ENCODE peak calls at places on chromosomes 7 and 10, in five cellular contexts. J is lower leg skin, I is fibroblast of the aortic adventitia, K is kidney, E is hepatocyte. M is an unnamed sample.

GRCh38 chr7:28956608-28957063 is 1.5 kb downstream of the TRIL start:
- DNase-seq in K (peak; percentile 92), J (peak; percentile 92), E (peak; percentile 80), I (peak; percentile 18), M (peak; percentile 78)

GRCh38 chr7:133290041-133290440 is 37.2 kb downstream of the EXOC4 start:
- DNase-seq in K (no peak), J (no peak), I (peak; percentile 51), E (no peak), M (no peak)

GRCh38 chr10:117781216-117781836 is 238.8 kb downstream of the EMX2 start:
- DNase-seq in K (no peak), J (peak; percentile 68), E (no peak), I (no peak), M (no peak)

GRCh38 chr10:70271996-70272924 is 11.5 kb downstream of the NPFFR1 start:
- DNase-seq in K (no peak), E (no peak), J (no peak), I (peak; percentile 51), M (no peak)

GRCh38 chr7:6416516-6417145 is 31.1 kb downstream of the DAGLB start:
- DNase-seq in K (no peak), I (no peak), E (no peak), J (no peak), M (no peak)

GRCh38 chr7:18861514-18861913 is 255.9 kb downstream of the TWIST1 start:
- DNase-seq in E (no peak), I (peak; percentile 85), K (no peak), J (no peak), M (no peak)

GRCh38 chr10:33071857-33072256 is 113.8 kb upstream of the ITGB1 start:
- DNase-seq in E (no peak), J (no peak), I (no peak), K (no peak), M (no peak)

GRCh38 chr7:127654404-127655392 is 2.7 kb downstream of the SND1 start:
- DNase-seq in I (peak; percentile 34), E (no peak), J (no peak), K (no peak), M (no peak)

GRCh38 chr7:158782638-158783490 is 46.4 kb downstream of the ESYT2 start:
- DNase-seq in J (peak; percentile 88), K (no peak), E (peak; percentile 48), I (peak; percentile 62), M (no peak)

GRCh38 chr10:17228081-17229015 is at the start of gene VIM:
- DNase-seq in I (peak; percentile 95), J (peak; percentile 98), K (peak; percentile 97), E (peak; percentile 90), M (peak; percentile 97)

GRCh38 chr7:68050627-68051026 is 1054.0 kb downstream of the TYW1 start:
- DNase-seq in K (no peak), E (no peak), J (no peak), I (no peak), M (no peak)

GRCh38 chr7:18364403-18364795 is 131.2 kb upstream of the HDAC9 start:
- DNase-seq in K (no peak), I (no peak), E (no peak), J (no peak), M (no peak)

GRCh38 chr10:114034943-114035645 is 8.6 kb upstream of the ADRB1 start:
- DNase-seq in I (no peak), K (no peak), E (no peak), J (no peak), M (no peak)

GRCh38 chr10:103695584-103696005 is 159.8 kb downstream of the SH3PXD2A start:
- DNase-seq in I (peak; percentile 92), E (no peak), J (no peak), K (no peak), M (no peak)

GRCh38 chr7:81420526-81420925 is 349.3 kb downstream of the HGF start:
- DNase-seq in J (no peak), K (no peak), I (no peak), E (peak; percentile 30), M (no peak)

GRCh38 chr7:47292832-47293309 is 289.0 kb downstream of the TNS3 start:
- DNase-seq in K (no peak), E (peak; percentile 49), J (no peak), I (peak; percentile 49), M (no peak)

GRCh38 chr7:151860771-151861170 is 16.1 kb downstream of the PRKAG2 start:
- DNase-seq in E (no peak), K (peak; percentile 32), I (no peak), J (no peak), M (no peak)

GRCh38 chr7:87210506-87210905 is 9.0 kb downstream of the TMEM243 start:
- DNase-seq in E (no peak), J (no peak), K (no peak), I (no peak), M (no peak)

GRCh38 chr10:11776080-11776479 is 33.9 kb downstream of the ECHDC3 start:
- DNase-seq in K (no peak), I (no peak), J (no peak), E (peak; percentile 39), M (no peak)

GRCh38 chr7:5424689-5425506 is 1.3 kb upstream of the TNRC18 start:
- DNase-seq in K (peak; percentile 85), J (peak; percentile 92), E (peak; percentile 74), I (peak; percentile 67), M (no peak)

GRCh38 chr7:116999316-116999715 is 46.0 kb downstream of the ST7 start:
- DNase-seq in J (no peak), E (no peak), I (peak; percentile 39), K (no peak), M (no peak)

GRCh38 chr10:45144666-45145065 is 143.9 kb downstream of the ZNF22 start:
- DNase-seq in E (no peak), K (no peak), J (no peak), I (no peak), M (no peak)

GRCh38 chr7:143437568-143437967 is 5.7 kb upstream of the TAS2R60 start:
- DNase-seq in J (no peak), E (no peak), I (no peak), K (no peak), M (no peak)

GRCh38 chr10:129900825-129901224 is 63.2 kb downstream of the EBF3 start:
- DNase-seq in J (no peak), E (no peak), I (no peak), K (no peak), M (no peak)

GRCh38 chr7:140435252-140435895 is 31.5 kb downstream of the RAB19 start:
- DNase-seq in E (no peak), I (no peak), J (no peak), K (peak; percentile 61), M (no peak)
- H3K4me3 ChIP-seq in E (no peak overlapping the region), I (no peak overlapping the region), J (no peak overlapping the region), K (no peak overlapping the region), M (peak overlapping the region; percentile 29)

GRCh38 chr10:99996934-99997648 is 12.7 kb downstream of the DNMBP start:
- DNase-seq in K (no peak), E (no peak), J (no peak), I (peak; percentile 64), M (no peak)
- H3K4me3 ChIP-seq in K (no peak overlapping the region), E (no peak overlapping the region), J (no peak overlapping the region), I (peak overlapping the region; percentile 19), M (no peak overlapping the region)

GRCh38 chr7:140542226-140542625 is 62.9 kb upstream of the MKRN1 start:
- DNase-seq in J (no peak), E (no peak), K (peak; percentile 74), I (peak; percentile 79), M (no peak)
- H3K4me3 ChIP-seq in J (no peak overlapping the region), E (no peak overlapping the region), K (no peak overlapping the region), I (peak overlapping the region; percentile 41), M (no peak overlapping the region)

DNA sequence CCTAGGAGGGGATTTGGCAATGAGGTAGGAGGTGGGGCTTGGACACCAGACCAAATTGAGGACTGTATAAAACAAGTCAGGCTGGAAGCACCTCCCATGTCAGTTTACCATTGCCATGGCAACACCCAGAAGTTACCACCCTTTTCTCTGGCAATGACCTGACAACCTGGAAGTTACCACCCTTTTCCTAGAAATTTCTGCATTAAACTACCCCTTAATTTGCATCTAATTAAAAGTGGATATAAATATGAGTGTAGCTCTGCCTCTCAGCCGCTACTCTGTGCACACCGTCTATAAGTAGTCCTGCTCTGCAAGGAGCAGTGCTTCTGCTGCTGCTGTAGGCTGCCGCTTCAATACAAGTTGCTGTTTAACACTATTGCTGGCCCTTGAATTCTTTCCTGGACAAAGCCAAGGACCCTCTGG is 7.9 kb upstream of the BLNK start:
- DNase-seq in I (no peak), J (no peak), K (no peak), E (no peak), M (no peak)
- H3K4me3 ChIP-seq in I (no peak overlapping the region), J (no peak overlapping the region), K (no peak overlapping the region), E (no peak overlapping the region), M (no peak overlapping the region)

GRCh38 chr7:11633325-11633724 is 198.7 kb downstream of the THSD7A start:
- DNase-seq in K (no peak), E (no peak), I (no peak), J (no peak), M (no peak)

GRCh38 chr7:11636274-11636673 is 195.7 kb downstream of the THSD7A start:
- DNase-seq in J (peak; percentile 76), K (peak; percentile 54), E (no peak), I (no peak), M (no peak)

GRCh38 chr7:11642841-11643240 is 189.2 kb downstream of the THSD7A start:
- DNase-seq in E (no peak), I (no peak), J (no peak), K (no peak), M (no peak)

DNA sequence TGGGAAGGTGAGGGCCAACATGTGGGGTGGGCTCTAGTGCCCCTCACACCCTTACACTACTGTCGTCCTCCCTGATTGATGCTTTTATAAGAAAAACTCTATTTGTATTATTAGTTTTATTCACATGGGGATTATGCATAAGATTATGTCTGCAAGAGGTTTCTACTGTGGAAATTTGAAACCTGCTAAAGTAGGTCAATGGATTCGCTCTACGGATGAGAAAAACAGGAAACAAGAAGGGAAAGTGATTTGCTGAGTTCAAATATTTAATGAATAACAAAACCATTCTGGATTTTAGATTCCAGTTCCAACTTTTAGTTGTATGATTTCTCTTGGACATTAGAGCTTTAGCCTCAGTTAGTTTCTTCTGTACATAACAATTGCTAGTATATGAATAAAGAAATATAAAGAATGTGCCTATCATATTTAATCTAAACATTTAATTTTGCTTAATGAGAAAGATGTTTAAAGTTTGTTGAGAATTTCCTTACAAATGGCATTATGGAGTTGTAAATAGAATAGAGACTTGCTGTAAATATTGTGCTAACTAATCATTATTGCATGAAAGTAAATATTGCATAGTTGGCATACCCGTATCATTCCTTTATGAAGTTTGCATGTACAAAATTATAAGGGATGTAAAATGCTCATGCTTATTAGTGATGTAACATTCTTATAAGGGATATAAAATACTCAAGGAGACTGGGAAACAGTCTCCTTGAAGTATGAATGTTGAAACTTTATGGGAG is 193.8 kb downstream of the THSD7A start:
- DNase-seq in K (no peak), J (no peak), I (no peak), E (no peak), M (no peak)
- H3K4me3 ChIP-seq in K (no peak overlapping the region), J (no peak overlapping the region), I (no peak overlapping the region), E (no peak overlapping the region), M (no peak overlapping the region)

DNA sequence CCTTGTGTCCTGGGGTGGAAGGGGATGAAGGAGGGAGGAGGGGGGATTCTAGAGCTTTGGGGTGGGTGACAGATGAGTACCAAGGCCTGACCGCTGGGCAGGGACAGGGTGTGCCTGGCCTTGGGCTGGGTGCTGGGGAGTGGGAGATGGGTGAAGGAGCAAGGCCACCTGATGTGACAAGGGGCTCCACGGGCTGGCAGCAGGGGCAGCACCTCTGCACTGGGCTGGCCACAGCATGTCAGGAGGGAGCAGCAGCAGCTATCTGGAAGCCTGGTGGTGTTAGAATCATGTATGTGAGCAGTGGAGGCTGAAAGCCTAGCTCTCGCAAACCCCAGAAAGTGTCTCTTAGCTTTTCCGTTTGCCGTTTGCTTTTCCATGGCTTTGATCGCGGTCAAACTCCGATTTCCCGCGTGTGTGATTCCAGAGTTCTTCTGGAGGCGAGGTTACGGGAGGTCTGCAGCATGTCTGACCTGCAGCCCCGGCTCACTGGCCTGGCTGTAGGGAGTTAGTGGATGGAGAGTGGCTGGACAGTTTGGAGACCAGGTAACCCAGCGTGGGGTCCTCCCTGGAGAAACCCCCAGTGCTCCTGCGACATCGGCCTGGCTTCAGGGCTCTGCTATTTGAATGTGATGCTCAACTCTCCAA is 105.3 kb downstream of the CUX1 start:
- DNase-seq in J (no peak), I (no peak), K (peak; percentile 57), E (no peak), M (no peak)
- H3K4me3 ChIP-seq in J (no peak overlapping the region), I (no peak overlapping the region), K (no peak overlapping the region), E (no peak overlapping the region), M (no peak overlapping the region)